ENCODE peak calls at places on chromosomes 16 and 17, in five cellular contexts. One of them, this sample, is unnamed.

GRCh38 chr16:49548571-49548970 is 175.0 kb downstream of the C16orf78 start:
- DNase-seq in transverse colon: no peak
- DNase-seq in Peyer's patch: peak
- DNase-seq in GM12865: no peak
- DNase-seq in SK-N-SH: no peak
- DNase-seq in this sample: no peak

GRCh38 chr16:84175351-84176081 is 11.3 kb downstream of the TAF1C start:
- DNase-seq in GM12865: peak
- DNase-seq in Peyer's patch: peak
- DNase-seq in transverse colon: peak
- DNase-seq in SK-N-SH: peak
- DNase-seq in this sample: no peak

GRCh38 chr16:49491111-49491670 is 117.6 kb downstream of the C16orf78 start:
- DNase-seq in GM12865: no peak
- DNase-seq in transverse colon: no peak
- DNase-seq in Peyer's patch: peak
- DNase-seq in SK-N-SH: no peak
- DNase-seq in this sample: no peak

GRCh38 chr17:4715071-4715749 is 4.8 kb downstream of the ARRB2 start:
- DNase-seq in Peyer's patch: no peak
- DNase-seq in transverse colon: no peak
- DNase-seq in SK-N-SH: no peak
- DNase-seq in GM12865: no peak
- DNase-seq in this sample: no peak

GRCh38 chr17:27326585-27326984 is 32.7 kb downstream of the WSB1 start:
- DNase-seq in GM12865: no peak
- DNase-seq in SK-N-SH: no peak
- DNase-seq in transverse colon: no peak
- DNase-seq in Peyer's patch: no peak
- DNase-seq in this sample: no peak

GRCh38 chr17:45389354-45389753 is 43.3 kb downstream of the ARHGAP27 start:
- DNase-seq in Peyer's patch: no peak
- DNase-seq in GM12865: no peak
- DNase-seq in transverse colon: no peak
- DNase-seq in SK-N-SH: no peak
- DNase-seq in this sample: no peak

GRCh38 chr17:42184717-42185496 is at the start of gene HCRT:
- DNase-seq in GM12865: no peak
- DNase-seq in transverse colon: no peak
- DNase-seq in Peyer's patch: no peak
- DNase-seq in SK-N-SH: no peak
- DNase-seq in this sample: no peak

GRCh38 chr16:30585022-30585399 is 486 bp downstream of the ZNF785 start:
- DNase-seq in SK-N-SH: peak
- DNase-seq in transverse colon: peak
- DNase-seq in Peyer's patch: no peak
- DNase-seq in GM12865: peak
- DNase-seq in this sample: no peak

GRCh38 chr17:5364156-5364555 is 55.3 kb downstream of the NUP88 start:
- DNase-seq in Peyer's patch: no peak
- DNase-seq in GM12865: no peak
- DNase-seq in transverse colon: no peak
- DNase-seq in SK-N-SH: no peak
- DNase-seq in this sample: no peak

GRCh38 chr16:66143422-66143821 is 223.1 kb upstream of the CDH5 start:
- DNase-seq in Peyer's patch: no peak
- DNase-seq in GM12865: no peak
- DNase-seq in SK-N-SH: no peak
- DNase-seq in transverse colon: no peak
- DNase-seq in this sample: no peak

GRCh38 chr16:90048347-90048722 is 28.8 kb downstream of the PRDM7 start:
- DNase-seq in Peyer's patch: no peak
- DNase-seq in GM12865: no peak
- DNase-seq in transverse colon: no peak
- DNase-seq in SK-N-SH: no peak
- DNase-seq in this sample: no peak

GRCh38 chr17:48294989-48295892 is 134.8 kb downstream of the SKAP1 start:
- DNase-seq in SK-N-SH: no peak
- DNase-seq in transverse colon: no peak
- DNase-seq in GM12865: peak
- DNase-seq in Peyer's patch: no peak
- DNase-seq in this sample: no peak

GRCh38 chr16:89890200-89890599 is 16.8 kb downstream of the TCF25 start:
- DNase-seq in GM12865: no peak
- DNase-seq in transverse colon: no peak
- DNase-seq in SK-N-SH: no peak
- DNase-seq in Peyer's patch: no peak
- DNase-seq in this sample: no peak

GRCh38 chr16:75483222-75483621 is 12.0 kb downstream of the CHST6 start:
- DNase-seq in Peyer's patch: no peak
- DNase-seq in SK-N-SH: no peak
- DNase-seq in transverse colon: no peak
- DNase-seq in GM12865: no peak
- DNase-seq in this sample: no peak

GRCh38 chr17:19713901-19714361 is 2.5 kb downstream of the SLC47A2 start:
- DNase-seq in Peyer's patch: no peak
- DNase-seq in transverse colon: no peak
- DNase-seq in GM12865: no peak
- DNase-seq in SK-N-SH: no peak
- DNase-seq in this sample: no peak

GRCh38 chr17:42517516-42517915 is 18.5 kb upstream of the NAGLU start:
- DNase-seq in transverse colon: peak
- DNase-seq in GM12865: peak
- DNase-seq in SK-N-SH: peak
- DNase-seq in Peyer's patch: peak
- DNase-seq in this sample: no peak

GRCh38 chr17:77720946-77721822 is 237.3 kb upstream of the TNRC6C start:
- DNase-seq in SK-N-SH: no peak
- DNase-seq in Peyer's patch: no peak
- DNase-seq in GM12865: no peak
- DNase-seq in transverse colon: no peak
- DNase-seq in this sample: peak

GRCh38 chr17:73057196-73057595 is 35.3 kb downstream of the SLC39A11 start:
- DNase-seq in SK-N-SH: no peak
- DNase-seq in GM12865: no peak
- DNase-seq in Peyer's patch: no peak
- DNase-seq in transverse colon: no peak
- DNase-seq in this sample: no peak

GRCh38 chr16:31397701-31398100 is 4.6 kb downstream of the ITGAD start:
- DNase-seq in transverse colon: no peak
- DNase-seq in SK-N-SH: no peak
- DNase-seq in GM12865: no peak
- DNase-seq in Peyer's patch: no peak
- DNase-seq in this sample: no peak

GRCh38 chr16:49924078-49924477 is 68.2 kb upstream of the ZNF423 start:
- DNase-seq in SK-N-SH: no peak
- DNase-seq in transverse colon: no peak
- DNase-seq in GM12865: peak
- DNase-seq in Peyer's patch: no peak
- DNase-seq in this sample: no peak

GRCh38 chr16:25135239-25135878 is 23.8 kb downstream of the LCMT1 start:
- DNase-seq in GM12865: no peak
- DNase-seq in transverse colon: peak
- DNase-seq in SK-N-SH: no peak
- DNase-seq in Peyer's patch: no peak
- DNase-seq in this sample: no peak

GRCh38 chr17:42329025-42329976 is 41.0 kb downstream of the STAT5A start:
- DNase-seq in SK-N-SH: no peak
- DNase-seq in transverse colon: no peak
- DNase-seq in GM12865: no peak
- DNase-seq in Peyer's patch: no peak
- DNase-seq in this sample: no peak

GRCh38 chr16:57760357-57761160 is 25.0 kb downstream of the KATNB1 start:
- DNase-seq in transverse colon: no peak
- DNase-seq in Peyer's patch: no peak
- DNase-seq in SK-N-SH: no peak
- DNase-seq in GM12865: no peak
- DNase-seq in this sample: no peak

GRCh38 chr16:81636298-81636960 is 142.7 kb upstream of the PLCG2 start:
- DNase-seq in Peyer's patch: no peak
- DNase-seq in GM12865: no peak
- DNase-seq in SK-N-SH: no peak
- DNase-seq in transverse colon: no peak
- DNase-seq in this sample: no peak

GRCh38 chr16:11235703-11235991 is 20.4 kb downstream of the SOCS1 start:
- DNase-seq in Peyer's patch: no peak
- DNase-seq in GM12865: no peak
- DNase-seq in SK-N-SH: no peak
- DNase-seq in transverse colon: peak
- DNase-seq in this sample: no peak

GRCh38 chr17:633641-634091 is 81.0 kb downstream of the VPS53 start:
- DNase-seq in GM12865: no peak
- DNase-seq in Peyer's patch: no peak
- DNase-seq in SK-N-SH: no peak
- DNase-seq in transverse colon: no peak
- DNase-seq in this sample: no peak

GRCh38 chr17:28867276-28867675 is 12.5 kb downstream of the ERAL1 start:
- DNase-seq in Peyer's patch: no peak
- DNase-seq in SK-N-SH: no peak
- DNase-seq in GM12865: no peak
- DNase-seq in transverse colon: no peak
- DNase-seq in this sample: no peak

GRCh38 chr17:35568561-35568960 is 7.9 kb upstream of the SLFN14 start:
- DNase-seq in transverse colon: peak
- DNase-seq in Peyer's patch: no peak
- DNase-seq in GM12865: peak
- DNase-seq in SK-N-SH: peak
- DNase-seq in this sample: no peak

GRCh38 chr17:35566955-35567354 is 6.3 kb upstream of the SLFN14 start:
- DNase-seq in Peyer's patch: no peak
- DNase-seq in transverse colon: no peak
- DNase-seq in GM12865: no peak
- DNase-seq in SK-N-SH: no peak
- DNase-seq in this sample: no peak

GRCh38 chr17:35569405-35569804 is 8.8 kb upstream of the SLFN14 start:
- DNase-seq in transverse colon: no peak
- DNase-seq in Peyer's patch: no peak
- DNase-seq in GM12865: no peak
- DNase-seq in SK-N-SH: no peak
- DNase-seq in this sample: no peak
- H3K4me3 ChIP-seq in transverse colon: no peak
- H3K4me3 ChIP-seq in Peyer's patch: no peak
- H3K4me3 ChIP-seq in GM12865: peak
- H3K4me3 ChIP-seq in SK-N-SH: no peak
- H3K4me3 ChIP-seq in this sample: no peak

DNA sequence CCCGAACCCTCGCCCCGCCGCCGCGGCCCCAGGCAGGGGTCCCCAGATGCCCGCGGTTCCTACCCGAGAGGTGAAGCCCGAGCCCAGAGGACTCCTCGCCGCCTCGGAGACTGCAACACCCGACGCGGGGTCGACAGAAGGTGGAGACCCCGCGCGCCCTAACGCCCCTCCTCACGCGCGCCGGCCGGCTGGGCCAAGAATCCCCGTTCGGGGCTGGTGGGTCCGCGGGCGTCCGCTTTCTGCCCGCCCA is 515 bp downstream of the SUMO2 start:
- DNase-seq in SK-N-SH: no peak
- DNase-seq in Peyer's patch: no peak
- DNase-seq in GM12865: no peak
- DNase-seq in transverse colon: no peak
- DNase-seq in this sample: no peak
- TF ChIP-seq CTCF in SK-N-SH: peak
- TF ChIP-seq CTCF in Peyer's patch: no peak
- TF ChIP-seq CTCF in GM12865: no peak
- TF ChIP-seq CTCF in transverse colon: no peak
- TF ChIP-seq CTCF in this sample: no peak

GRCh38 chr17:64779344-64780095 is 117.4 kb upstream of the SMURF2 start:
- DNase-seq in transverse colon: peak
- DNase-seq in Peyer's patch: peak
- DNase-seq in GM12865: no peak
- DNase-seq in SK-N-SH: no peak
- DNase-seq in this sample: no peak

GRCh38 chr17:64775701-64776570 is 113.8 kb upstream of the SMURF2 start:
- DNase-seq in SK-N-SH: no peak
- DNase-seq in GM12865: no peak
- DNase-seq in Peyer's patch: no peak
- DNase-seq in transverse colon: no peak
- DNase-seq in this sample: no peak

GRCh38 chr17:64778367-64779290 is 116.5 kb upstream of the SMURF2 start:
- DNase-seq in transverse colon: peak
- DNase-seq in Peyer's patch: peak
- DNase-seq in SK-N-SH: no peak
- DNase-seq in GM12865: peak
- DNase-seq in this sample: no peak

GRCh38 chr17:64778102-64778366 is 115.9 kb upstream of the SMURF2 start:
- DNase-seq in SK-N-SH: peak
- DNase-seq in Peyer's patch: no peak
- DNase-seq in GM12865: no peak
- DNase-seq in transverse colon: no peak
- DNase-seq in this sample: no peak

DNA sequence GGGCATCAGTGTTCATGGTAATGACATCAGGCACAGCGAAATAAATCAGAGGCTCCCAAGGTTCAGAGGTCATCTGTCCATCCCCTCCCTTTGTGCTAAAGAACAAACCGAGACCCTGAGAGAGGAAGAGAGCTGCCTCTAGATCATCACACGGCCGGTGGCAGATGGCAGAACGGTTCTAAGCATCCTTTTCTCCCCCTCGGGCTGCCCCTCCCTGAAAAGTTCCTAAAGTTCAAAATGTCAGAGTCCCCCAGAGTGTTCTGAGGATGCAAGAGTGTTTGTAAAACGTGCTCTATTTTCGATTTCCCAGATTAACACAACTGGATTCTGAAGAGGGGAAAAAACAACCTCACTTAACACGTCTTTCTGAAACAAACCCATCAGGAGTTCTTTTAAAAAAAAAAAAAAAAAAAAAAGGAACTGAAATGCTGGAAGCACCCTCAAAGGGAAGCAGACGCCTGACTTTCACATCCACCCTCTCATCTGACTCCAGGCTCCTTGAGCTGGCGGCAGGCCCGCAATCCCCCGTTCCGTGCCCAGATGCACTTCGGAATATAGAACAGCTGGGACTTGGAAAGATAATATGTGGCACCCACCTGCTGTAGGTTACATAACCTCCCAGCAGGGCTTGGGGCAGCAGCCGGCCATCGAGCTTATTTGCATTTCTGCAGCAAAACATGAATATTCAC is 115.5 kb upstream of the SMURF2 start:
- DNase-seq in GM12865: peak
- DNase-seq in SK-N-SH: peak
- DNase-seq in transverse colon: peak
- DNase-seq in Peyer's patch: peak
- DNase-seq in this sample: no peak
- H3K4me3 ChIP-seq in GM12865: peak
- H3K4me3 ChIP-seq in SK-N-SH: no peak
- H3K4me3 ChIP-seq in transverse colon: no peak
- H3K4me3 ChIP-seq in Peyer's patch: peak
- H3K4me3 ChIP-seq in this sample: peak

GRCh38 chr17:39916918-39917317 is 1.5 kb downstream of the GSDMB start:
- DNase-seq in SK-N-SH: no peak
- DNase-seq in transverse colon: no peak
- DNase-seq in Peyer's patch: peak
- DNase-seq in GM12865: no peak
- DNase-seq in this sample: no peak
- TF ChIP-seq CTCF in SK-N-SH: no peak
- TF ChIP-seq CTCF in transverse colon: no peak
- TF ChIP-seq CTCF in Peyer's patch: no peak
- TF ChIP-seq CTCF in GM12865: no peak
- TF ChIP-seq CTCF in this sample: no peak